ENCODE peak calls at places on chromosomes 3 and 15, in seven cellular contexts. N is choroid plexus epithelial cell, Q is IMR-90, F is adipocyte, W is tibial artery, I is fibroblast of lung, G is AG04449. C is an unnamed sample.

GRCh38 chr15:90035095-90035834 is 34.1 kb downstream of the ZNF710 start:
- DNase-seq in N (peak; percentile 70), Q (peak; percentile 62), F (no peak), W (peak; percentile 82), I (peak; percentile 17), G (no peak), C (peak; percentile 69)

GRCh38 chr15:78212546-78213424 is 21.6 kb downstream of the ACSBG1 start:
- DNase-seq in N (peak; percentile 66), Q (peak; percentile 64), F (peak; percentile 76), W (no peak), I (peak; percentile 74), G (no peak), C (peak; percentile 82)

GRCh38 chr3:37952564-37952963 is 38.0 kb upstream of the VILL start:
- DNase-seq in N (no peak), Q (peak; percentile 76), F (no peak), W (no peak), I (peak; percentile 30), G (no peak), C (no peak)

GRCh38 chr15:75801859-75802593 is 41.2 kb upstream of the UBE2Q2 start:
- DNase-seq in N (peak; percentile 70), Q (peak; percentile 54), F (peak; percentile 92), W (peak; percentile 84), I (peak; percentile 61), G (no peak), C (peak; percentile 71)

GRCh38 chr3:85337895-85338294 is 379.1 kb downstream of the CADM2 start:
- DNase-seq in N (no peak), Q (no peak), F (no peak), W (no peak), I (no peak), G (no peak), C (no peak)

GRCh38 chr3:52218953-52219650 is 6.3 kb downstream of the TLR9 start:
- DNase-seq in N (no peak), Q (no peak), F (no peak), W (no peak), I (no peak), G (no peak), C (no peak)

GRCh38 chr3:154389861-154390260 is 40.1 kb downstream of the GPR149 start:
- DNase-seq in N (no peak), Q (no peak), F (no peak), W (no peak), I (no peak), G (no peak), C (no peak)

GRCh38 chr3:36981006-36981405 is 11.9 kb downstream of the EPM2AIP1 start:
- DNase-seq in N (no peak), Q (no peak), F (no peak), W (no peak), I (no peak), G (no peak), C (no peak)

GRCh38 chr15:55530861-55531313 is 22.9 kb upstream of the DNAAF4 start:
- DNase-seq in N (peak; percentile 20), Q (peak; percentile 68), F (peak; percentile 26), W (no peak), I (peak; percentile 89), G (no peak), C (peak; percentile 35)

GRCh38 chr15:100672959-100673358 is 70.6 kb downstream of the ASB7 start:
- DNase-seq in N (no peak), Q (no peak), F (no peak), W (no peak), I (no peak), G (no peak), C (peak; percentile 67)

GRCh38 chr3:114627760-114628159 is 333.9 kb downstream of the TIGIT start:
- DNase-seq in N (peak; percentile 77), Q (peak; percentile 43), F (peak; percentile 73), W (peak; percentile 69), I (peak; percentile 69), G (no peak), C (peak; percentile 78)

GRCh38 chr15:54374184-54374947 is 396.1 kb downstream of the UNC13C start:
- DNase-seq in N (no peak), Q (no peak), F (no peak), W (no peak), I (no peak), G (no peak), C (no peak)

GRCh38 chr3:115341208-115341607 is 194.1 kb upstream of the ZBTB20 start:
- DNase-seq in N (peak; percentile 70), Q (peak; percentile 78), F (peak; percentile 73), W (no peak), I (peak; percentile 59), G (peak; percentile 10), C (peak; percentile 46)

GRCh38 chr3:138945646-138946553 is 1.0 kb downstream of the FOXL2 start:
- DNase-seq in N (peak; percentile 46), Q (peak; percentile 23), F (peak; percentile 34), W (no peak), I (no peak), G (no peak), C (peak; percentile 53)

GRCh38 chr3:101388706-101389105 is 68.3 kb upstream of the IMPG2 start:
- DNase-seq in N (no peak), Q (no peak), F (no peak), W (no peak), I (no peak), G (no peak), C (no peak)

GRCh38 chr3:154602241-154602640 is 172.3 kb upstream of the GPR149 start:
- DNase-seq in N (no peak), Q (no peak), F (no peak), W (no peak), I (no peak), G (no peak), C (no peak)

GRCh38 chr3:193681631-193682030 is 88.6 kb downstream of the OPA1 start:
- DNase-seq in N (no peak), Q (no peak), F (no peak), W (no peak), I (no peak), G (no peak), C (no peak)

GRCh38 chr3:168952551-168952950 is 711.0 kb downstream of the MECOM start:
- DNase-seq in N (peak; percentile 66), Q (peak; percentile 47), F (peak; percentile 90), W (no peak), I (peak; percentile 91), G (no peak), C (peak; percentile 11)

GRCh38 chr3:183285318-183285717 is 32.3 kb downstream of the B3GNT5 start:
- DNase-seq in N (peak; percentile 43), Q (no peak), F (no peak), W (no peak), I (no peak), G (no peak), C (no peak)
- H3K4me3 ChIP-seq in N (no peak overlapping the region), Q (no peak overlapping the region), F (peak overlapping the region; percentile 41), W (no peak overlapping the region), I (no peak overlapping the region), G (no peak overlapping the region), C (no peak overlapping the region)

GRCh38 chr15:84142888-84143337 is 92.7 kb upstream of the GOLGA6L4 start:
- DNase-seq in N (peak; percentile 90), Q (peak; percentile 70), F (peak; percentile 96), W (peak; percentile 84), I (peak; percentile 88), G (no peak), C (peak; percentile 73)
- H3K4me3 ChIP-seq in N (no peak overlapping the region), Q (no peak overlapping the region), F (no peak overlapping the region), W (no peak overlapping the region), I (no peak overlapping the region), G (no peak overlapping the region), C (no peak overlapping the region)

DNA sequence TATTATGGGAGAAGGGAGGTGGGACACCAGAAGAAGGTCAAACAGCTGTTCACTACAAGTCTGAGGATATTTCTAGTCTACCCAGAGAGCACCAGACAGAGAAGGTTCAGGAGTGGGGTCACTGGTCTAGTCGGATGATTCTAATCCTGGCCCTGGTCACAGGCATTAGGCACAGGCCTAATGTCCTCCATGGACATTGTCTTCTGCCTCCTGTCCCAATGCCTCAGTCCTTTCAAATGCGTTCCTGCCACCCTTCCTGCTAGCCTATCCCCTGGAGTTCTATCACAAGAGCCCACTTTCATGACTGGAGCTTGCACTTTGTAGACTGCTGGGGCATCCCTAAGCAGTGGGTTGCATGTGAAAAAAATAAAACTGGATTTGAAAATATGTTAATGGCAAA is 83.9 kb upstream of the PFN2 start:
- DNase-seq in N (no peak), Q (no peak), F (no peak), W (no peak), I (no peak), G (no peak), C (no peak)
- H3K4me3 ChIP-seq in N (no peak overlapping the region), Q (no peak overlapping the region), F (no peak overlapping the region), W (no peak overlapping the region), I (no peak overlapping the region), G (no peak overlapping the region), C (no peak overlapping the region)

DNA sequence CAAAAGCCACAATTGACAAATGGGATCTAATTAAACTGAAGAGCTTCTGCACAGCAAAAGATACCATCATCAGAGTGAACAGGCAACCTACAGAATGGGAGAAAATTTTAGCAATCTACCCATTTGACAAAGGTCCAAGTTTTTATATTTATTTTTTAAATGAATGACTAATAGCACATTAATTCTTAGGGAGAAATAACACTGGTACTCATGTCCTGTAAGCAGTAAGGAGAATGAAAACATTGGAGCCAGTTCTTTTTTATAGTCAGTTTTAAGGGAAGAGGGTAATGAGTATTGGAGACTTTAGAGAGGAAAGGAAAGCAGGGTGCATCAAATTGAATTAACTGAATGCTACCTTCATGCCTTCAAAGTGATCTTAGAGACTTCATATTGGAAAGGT is 404.7 kb upstream of the TGFBR2 start:
- DNase-seq in N (no peak), Q (peak; percentile 34), F (no peak), W (no peak), I (peak; percentile 28), G (no peak), C (peak; percentile 10)
- H3K4me3 ChIP-seq in N (no peak overlapping the region), Q (no peak overlapping the region), F (no peak overlapping the region), W (no peak overlapping the region), I (no peak overlapping the region), G (no peak overlapping the region), C (no peak overlapping the region)